ENCODE peak calls at places on chromosomes 6 and 20, in seven cellular contexts. E, I, J, C, O, U and A are unnamed samples.

GRCh38 chr20:10474606-10475184 is 39.6 kb downstream of the SLX4IP start:
- DNase-seq in E (no peak), I (peak; percentile 29), J (peak; percentile 15), C (no peak), O (peak; percentile 32), U (no peak), A (peak; percentile 14)

GRCh38 chr6:163710552-163710951 is 296.0 kb downstream of the QKI start:
- DNase-seq in E (no peak), I (no peak), J (no peak), C (no peak), O (no peak), U (no peak), A (no peak)

GRCh38 chr6:34513628-34514027 is 42.5 kb downstream of the SPDEF start:
- DNase-seq in E (no peak), I (no peak), J (no peak), C (no peak), O (no peak), U (no peak), A (no peak)

GRCh38 chr6:18260448-18261106 is 3.8 kb downstream of the DEK start:
- DNase-seq in E (no peak), I (no peak), J (no peak), C (no peak), O (peak; percentile 28), U (no peak), A (no peak)

GRCh38 chr20:58822748-58823730 is 27.7 kb downstream of the GNAS-AS1 start:
- DNase-seq in E (no peak), I (no peak), J (no peak), C (no peak), O (no peak), U (no peak), A (no peak)

GRCh38 chr20:24027229-24027628 is 38.6 kb upstream of the GGTLC1 start:
- DNase-seq in E (peak; percentile 33), I (peak; percentile 68), J (peak; percentile 63), C (no peak), O (peak; percentile 76), U (peak; percentile 61), A (peak; percentile 46)

GRCh38 chr20:51010043-51010365 is 12.9 kb downstream of the KCNG1 start:
- DNase-seq in E (no peak), I (no peak), J (no peak), C (no peak), O (no peak), U (no peak), A (no peak)

GRCh38 chr20:21583486-21584168 is 69.8 kb upstream of the NKX2-2 start:
- DNase-seq in E (no peak), I (no peak), J (no peak), C (no peak), O (no peak), U (no peak), A (no peak)

GRCh38 chr6:36677059-36677749 is 1.3 kb upstream of the CDKN1A start:
- DNase-seq in E (no peak), I (no peak), J (no peak), C (no peak), O (no peak), U (no peak), A (no peak)